ENCODE peak calls at places on chromosome X, in seven cellular contexts. T, I, N, V, A, F and E are unnamed samples.
A peak's percentile ranks its signal among the peaks of the same experiment; 100 is the strongest.

GRCh38 chrX:132187451-132187850 is 31.8 kb downstream of the RAP2C start:
- DNase-seq in T (no peak), I (no peak), N (no peak), V (no peak), A (no peak), F (no peak), E (no peak)

GRCh38 chrX:7522860-7523259 is 320.1 kb upstream of the VCX start:
- DNase-seq in T (no peak), I (no peak), N (no peak), V (no peak), A (no peak), F (no peak), E (no peak)

GRCh38 chrX:104334971-104335370 is 80.2 kb upstream of the ESX1 start:
- DNase-seq in T (no peak), I (no peak), N (no peak), V (no peak), A (no peak), F (no peak), E (no peak)

GRCh38 chrX:108468486-108468885 is 28.8 kb downstream of the COL4A5 start:
- DNase-seq in T (no peak), I (no peak), N (no peak), V (no peak), A (peak; percentile 32), F (peak; percentile 75), E (peak; percentile 68)

GRCh38 chrX:63488546-63489373 is 137.6 kb upstream of the SPIN4 start:
- DNase-seq in T (no peak), I (no peak), N (no peak), V (no peak), A (no peak), F (no peak), E (no peak)

GRCh38 chrX:20270557-20270880 is 3.8 kb upstream of the RPS6KA3 start:
- DNase-seq in T (no peak), I (no peak), N (no peak), V (no peak), A (peak; percentile 6), F (peak; percentile 18), E (peak; percentile 16)

GRCh38 chrX:100368167-100368566 is 41.9 kb downstream of the PCDH19 start:
- DNase-seq in T (no peak), I (peak; percentile 25), N (no peak), V (no peak), A (peak; percentile 6), F (no peak), E (peak; percentile 19)

GRCh38 chrX:334331-334891 is 15.8 kb upstream of the GTPBP6 start:
- DNase-seq in T (peak; percentile 74), I (no peak), N (no peak), V (peak; percentile 58), A (no peak), F (no peak), E (no peak)

GRCh38 chrX:37786666-37787337 is 6.9 kb downstream of the CYBB start:
- DNase-seq in T (no peak), I (peak; percentile 64), N (peak; percentile 54), V (no peak), A (no peak), F (no peak), E (no peak)

GRCh38 chrX:45824471-45824870 is 623.8 kb upstream of the DIPK2B start:
- DNase-seq in T (no peak), I (peak; percentile 40), N (no peak), V (no peak), A (peak; percentile 91), F (peak; percentile 93), E (peak; percentile 92)

GRCh38 chrX:100625985-100626491 is 10.6 kb downstream of the TSPAN6 start:
- DNase-seq in T (no peak), I (peak; percentile 48), N (peak; percentile 66), V (no peak), A (no peak), F (no peak), E (peak; percentile 2)

GRCh38 chrX:110412971-110413726 is 54.5 kb downstream of the RTL9 start:
- DNase-seq in T (peak; percentile 78), I (peak; percentile 71), N (no peak), V (peak; percentile 72), A (peak; percentile 73), F (peak; percentile 72), E (peak; percentile 71)
- H3K4me3 ChIP-seq in T (no peak overlapping the region), I (no peak overlapping the region), N (no peak overlapping the region), V (no peak overlapping the region), A (no peak overlapping the region), F (no peak overlapping the region), E (peak overlapping the region; percentile 39)

DNA sequence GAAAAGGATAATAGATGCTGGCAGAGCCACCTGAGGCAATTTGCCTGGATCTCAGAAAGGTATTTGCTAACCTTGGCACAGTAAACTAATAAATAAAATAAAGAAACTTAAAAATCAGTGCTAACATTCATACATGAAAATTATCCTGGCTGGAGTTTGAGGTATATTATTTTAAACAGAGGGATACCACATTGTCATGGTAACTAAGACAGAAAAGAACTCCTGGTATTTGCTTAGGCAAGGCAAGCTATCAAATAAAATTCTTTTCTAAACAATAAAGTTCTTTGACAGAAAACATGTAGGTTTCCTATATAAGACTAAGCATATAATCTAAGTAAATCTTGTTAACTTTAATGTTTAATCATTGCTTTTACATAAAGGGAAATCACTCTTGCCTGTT is 218.8 kb downstream of the MAGEB17 start:
- DNase-seq in T (no peak), I (no peak), N (no peak), V (no peak), A (no peak), F (no peak), E (no peak)
- TF ChIP-seq CTCF in T (no peak), I (no peak), N (no peak), V (no peak), A (no peak), F (no peak), E (no peak)

GRCh38 chrX:96835660-96836289 is 47.9 kb upstream of the RPA4 start:
- DNase-seq in T (no peak), I (no peak), N (peak; percentile 59), V (no peak), A (no peak), F (no peak), E (no peak)

GRCh38 chrX:96833333-96833732 is 50.4 kb upstream of the RPA4 start:
- DNase-seq in T (no peak), I (no peak), N (no peak), V (no peak), A (no peak), F (no peak), E (peak; percentile 6)

GRCh38 chrX:96834137-96834536 is 49.6 kb upstream of the RPA4 start:
- DNase-seq in T (no peak), I (no peak), N (no peak), V (no peak), A (no peak), F (no peak), E (no peak)

GRCh38 chrX:96841325-96841724 is 42.4 kb upstream of the RPA4 start:
- DNase-seq in T (no peak), I (no peak), N (no peak), V (no peak), A (no peak), F (no peak), E (no peak)

DNA sequence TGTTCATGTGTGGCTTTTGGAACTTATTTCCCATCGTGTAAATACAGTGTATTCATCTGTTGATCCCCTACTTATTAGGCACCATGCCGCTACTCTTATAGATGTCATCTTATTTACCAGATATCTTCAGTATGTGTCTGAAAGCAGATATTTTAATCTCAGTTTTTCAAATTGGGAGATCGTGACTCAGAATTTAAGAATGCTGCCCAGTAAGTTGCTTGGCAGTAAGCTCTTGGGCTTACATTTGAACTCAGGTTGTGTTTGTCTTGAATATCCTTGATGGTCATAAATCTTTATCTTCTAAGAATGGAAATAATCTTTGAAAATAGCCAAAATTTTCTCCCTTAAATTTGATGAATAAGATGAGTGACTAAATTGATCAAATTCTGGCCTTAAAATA is 45.9 kb upstream of the RPA4 start:
- DNase-seq in T (no peak), I (no peak), N (no peak), V (no peak), A (peak; percentile 24), F (peak; percentile 51), E (peak; percentile 31)
- H3K4me3 ChIP-seq in T (no peak overlapping the region), I (no peak overlapping the region), N (peak overlapping the region; percentile 2), V (no peak overlapping the region), A (no peak overlapping the region), F (no peak overlapping the region), E (no peak overlapping the region)

DNA sequence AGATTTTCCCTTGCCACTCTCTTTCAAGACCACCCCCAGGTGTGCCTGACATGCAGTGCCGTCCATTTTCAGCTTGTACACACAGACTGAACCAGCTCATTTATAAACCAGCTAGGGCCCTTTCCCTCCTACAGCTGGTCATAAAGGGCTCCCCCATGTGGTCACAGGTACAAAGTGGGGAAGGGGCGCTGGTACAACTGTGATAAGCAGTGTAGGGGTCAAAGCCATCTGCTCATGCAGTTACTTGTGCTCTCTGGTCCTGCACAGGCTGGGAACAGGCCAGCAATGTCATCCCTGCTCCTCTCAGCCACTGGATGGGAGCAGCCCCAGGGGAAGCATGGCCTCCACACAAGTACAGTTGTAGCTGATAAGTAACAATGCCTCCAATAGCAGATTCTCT is 20.6 kb downstream of the GABRQ start:
- DNase-seq in T (no peak), I (peak; percentile 5), N (no peak), V (no peak), A (no peak), F (no peak), E (no peak)
- TF ChIP-seq CTCF in T (no peak), I (peak; percentile 30), N (no peak), V (no peak), A (no peak), F (no peak), E (no peak)

GRCh38 chrX:118345401-118346257 is at the start of gene WDR44:
- DNase-seq in T (peak; percentile 95), I (peak; percentile 95), N (peak; percentile 82), V (peak; percentile 96), A (peak; percentile 97), F (peak; percentile 94), E (peak; percentile 96)
- H3K4me3 ChIP-seq in T (peak within 1 kb of the TSS; percentile 48), I (peak within 1 kb of the TSS; percentile 79), N (peak within 1 kb of the TSS; percentile 73), V (peak within 1 kb of the TSS; percentile 68), A (peak within 1 kb of the TSS; percentile 78), F (peak within 1 kb of the TSS; percentile 77), E (peak within 1 kb of the TSS; percentile 75)

DNA sequence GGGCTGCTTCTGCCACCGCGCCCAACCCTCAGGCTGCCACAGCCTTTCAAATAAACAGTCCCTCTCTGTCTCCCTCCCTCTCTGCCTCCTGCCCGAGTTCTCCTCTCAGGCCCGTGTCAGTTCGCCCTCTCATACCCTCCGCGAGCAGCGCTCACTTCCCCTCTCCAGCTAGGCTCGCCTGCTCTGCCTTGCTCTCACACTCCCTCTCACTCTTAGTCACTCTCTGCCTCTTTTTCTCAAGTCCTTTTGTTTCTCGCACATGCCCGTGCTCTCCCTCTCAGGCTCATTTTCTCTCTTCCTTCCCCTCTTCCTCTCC is 3.2 kb downstream of the EFNB1 start:
- DNase-seq in T (no peak), I (peak; percentile 77), N (no peak), V (peak; percentile 72), A (peak; percentile 78), F (peak; percentile 75), E (peak; percentile 86)
- TF ChIP-seq CTCF in T (no peak), I (no peak), N (no peak), V (no peak), A (no peak), F (no peak), E (no peak)

DNA sequence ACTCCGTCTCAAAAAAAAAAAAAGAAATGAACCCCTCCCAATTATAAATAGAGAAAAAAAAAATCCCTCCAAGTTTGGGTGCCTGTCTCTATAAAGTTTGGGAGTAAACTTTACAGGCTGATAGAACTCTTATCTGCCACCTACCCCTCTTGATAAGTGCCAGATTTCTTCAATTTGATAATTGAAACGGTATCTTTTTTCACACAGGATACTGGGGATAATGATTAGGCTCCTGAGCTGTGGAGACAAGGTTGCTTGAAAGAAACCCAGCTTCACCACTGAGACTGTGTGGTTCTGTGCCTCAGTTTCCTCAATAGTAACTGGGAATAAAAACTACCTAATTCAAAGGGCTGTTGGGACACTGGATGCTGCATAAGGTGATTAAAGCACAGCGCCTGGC is 606 bp downstream of the EFHC2 start:
- DNase-seq in T (no peak), I (no peak), N (no peak), V (no peak), A (no peak), F (no peak), E (no peak)
- H3K4me3 ChIP-seq in T (no peak overlapping the region), I (peak overlapping the region; percentile 50), N (no peak overlapping the region), V (no peak overlapping the region), A (no peak overlapping the region), F (no peak overlapping the region), E (no peak overlapping the region)